ENCODE peak calls at places on chromosomes 11 and 22, in nine cellular contexts. One of them, this sample, is unnamed.

GRCh38 chr11:107018274-107018901 is at the start of gene GUCY1A2:
- DNase-seq in GM19239: peak; percentile 6
- DNase-seq in iris pigment epithelial cell: no peak
- DNase-seq in astrocyte of the spinal cord: peak; percentile 31
- DNase-seq in hepatocyte: peak; percentile 57
- DNase-seq in brain microvascular endothelial cell: no peak
- DNase-seq in amygdala: no peak
- DNase-seq in GM03348: peak; percentile 11
- DNase-seq in Right ventricle myocardium superior: peak; percentile 45
- DNase-seq in this sample: no peak

GRCh38 chr11:102534261-102534872 is 3.8 kb upstream of the MMP7 start:
- DNase-seq in iris pigment epithelial cell: no peak
- DNase-seq in amygdala: no peak
- DNase-seq in astrocyte of the spinal cord: no peak
- DNase-seq in GM03348: peak; percentile 8
- DNase-seq in brain microvascular endothelial cell: no peak
- DNase-seq in Right ventricle myocardium superior: no peak
- DNase-seq in GM19239: no peak
- DNase-seq in hepatocyte: no peak
- DNase-seq in this sample: no peak

GRCh38 chr11:101555366-101555765 is 28.4 kb downstream of the TRPC6 start:
- DNase-seq in iris pigment epithelial cell: peak; percentile 45
- DNase-seq in brain microvascular endothelial cell: peak; percentile 76
- DNase-seq in GM03348: no peak
- DNase-seq in astrocyte of the spinal cord: peak; percentile 53
- DNase-seq in Right ventricle myocardium superior: no peak
- DNase-seq in amygdala: no peak
- DNase-seq in GM19239: no peak
- DNase-seq in hepatocyte: no peak
- DNase-seq in this sample: no peak

GRCh38 chr11:3639841-3640240 is 2.0 kb downstream of the ART5 start:
- DNase-seq in hepatocyte: no peak
- DNase-seq in GM19239: no peak
- DNase-seq in astrocyte of the spinal cord: no peak
- DNase-seq in amygdala: no peak
- DNase-seq in GM03348: no peak
- DNase-seq in brain microvascular endothelial cell: no peak
- DNase-seq in iris pigment epithelial cell: no peak
- DNase-seq in Right ventricle myocardium superior: no peak
- DNase-seq in this sample: no peak

GRCh38 chr22:40056163-40056958 is 61.6 kb downstream of the FAM83F start:
- DNase-seq in Right ventricle myocardium superior: no peak
- DNase-seq in brain microvascular endothelial cell: no peak
- DNase-seq in GM19239: no peak
- DNase-seq in astrocyte of the spinal cord: no peak
- DNase-seq in amygdala: no peak
- DNase-seq in iris pigment epithelial cell: no peak
- DNase-seq in GM03348: no peak
- DNase-seq in hepatocyte: no peak
- DNase-seq in this sample: no peak

GRCh38 chr11:67027943-67028542 is 5.1 kb downstream of the SYT12 start:
- DNase-seq in iris pigment epithelial cell: no peak
- DNase-seq in Right ventricle myocardium superior: no peak
- DNase-seq in astrocyte of the spinal cord: no peak
- DNase-seq in hepatocyte: no peak
- DNase-seq in brain microvascular endothelial cell: no peak
- DNase-seq in GM03348: no peak
- DNase-seq in GM19239: no peak
- DNase-seq in amygdala: no peak
- DNase-seq in this sample: no peak

GRCh38 chr11:29448246-29448877 is 568.5 kb downstream of the KCNA4 start:
- DNase-seq in astrocyte of the spinal cord: peak; percentile 58
- DNase-seq in iris pigment epithelial cell: peak; percentile 41
- DNase-seq in GM19239: no peak
- DNase-seq in GM03348: peak; percentile 55
- DNase-seq in brain microvascular endothelial cell: peak; percentile 47
- DNase-seq in Right ventricle myocardium superior: no peak
- DNase-seq in amygdala: no peak
- DNase-seq in hepatocyte: peak; percentile 47
- DNase-seq in this sample: peak; percentile 71

GRCh38 chr22:49181942-49182341 is 645.7 kb downstream of the BRD1 start:
- DNase-seq in Right ventricle myocardium superior: no peak
- DNase-seq in hepatocyte: no peak
- DNase-seq in iris pigment epithelial cell: no peak
- DNase-seq in GM03348: no peak
- DNase-seq in GM19239: no peak
- DNase-seq in astrocyte of the spinal cord: no peak
- DNase-seq in amygdala: no peak
- DNase-seq in brain microvascular endothelial cell: no peak
- DNase-seq in this sample: no peak

GRCh38 chr11:123072279-123072678 is 10.3 kb upstream of the HSPA8 start:
- DNase-seq in Right ventricle myocardium superior: no peak
- DNase-seq in GM03348: no peak
- DNase-seq in GM19239: no peak
- DNase-seq in iris pigment epithelial cell: no peak
- DNase-seq in astrocyte of the spinal cord: no peak
- DNase-seq in amygdala: no peak
- DNase-seq in brain microvascular endothelial cell: no peak
- DNase-seq in hepatocyte: no peak
- DNase-seq in this sample: no peak

GRCh38 chr22:32564170-32565001 is 89.8 kb downstream of the FBXO7 start:
- DNase-seq in GM03348: peak; percentile 75
- DNase-seq in astrocyte of the spinal cord: peak; percentile 61
- DNase-seq in iris pigment epithelial cell: no peak
- DNase-seq in brain microvascular endothelial cell: peak; percentile 61
- DNase-seq in GM19239: no peak
- DNase-seq in Right ventricle myocardium superior: no peak
- DNase-seq in hepatocyte: no peak
- DNase-seq in amygdala: no peak
- DNase-seq in this sample: peak; percentile 88

GRCh38 chr22:20109411-20110358 is 6.2 kb upstream of the RANBP1 start:
- DNase-seq in astrocyte of the spinal cord: no peak
- DNase-seq in iris pigment epithelial cell: no peak
- DNase-seq in GM19239: no peak
- DNase-seq in GM03348: no peak
- DNase-seq in hepatocyte: no peak
- DNase-seq in Right ventricle myocardium superior: peak; percentile 30
- DNase-seq in brain microvascular endothelial cell: no peak
- DNase-seq in amygdala: no peak
- DNase-seq in this sample: no peak

GRCh38 chr22:37410174-37411055 is 16.9 kb downstream of the ELFN2 start:
- DNase-seq in GM03348: no peak
- DNase-seq in hepatocyte: no peak
- DNase-seq in iris pigment epithelial cell: no peak
- DNase-seq in GM19239: no peak
- DNase-seq in brain microvascular endothelial cell: no peak
- DNase-seq in amygdala: no peak
- DNase-seq in Right ventricle myocardium superior: peak; percentile 56
- DNase-seq in astrocyte of the spinal cord: no peak
- DNase-seq in this sample: no peak

GRCh38 chr22:39534591-39535301 is 2.2 kb upstream of the RPS19BP1 start:
- DNase-seq in GM19239: peak; percentile 82
- DNase-seq in Right ventricle myocardium superior: peak; percentile 92
- DNase-seq in iris pigment epithelial cell: peak; percentile 51
- DNase-seq in amygdala: peak; percentile 42
- DNase-seq in astrocyte of the spinal cord: peak; percentile 64
- DNase-seq in brain microvascular endothelial cell: peak; percentile 54
- DNase-seq in GM03348: peak; percentile 91
- DNase-seq in hepatocyte: peak; percentile 90
- DNase-seq in this sample: peak; percentile 82

GRCh38 chr11:126431401-126432064 is 76.0 kb downstream of the ST3GAL4 start:
- DNase-seq in amygdala: no peak
- DNase-seq in hepatocyte: peak; percentile 51
- DNase-seq in iris pigment epithelial cell: peak; percentile 62
- DNase-seq in Right ventricle myocardium superior: peak; percentile 82
- DNase-seq in GM03348: peak; percentile 96
- DNase-seq in GM19239: no peak
- DNase-seq in brain microvascular endothelial cell: peak; percentile 71
- DNase-seq in astrocyte of the spinal cord: peak; percentile 74
- DNase-seq in this sample: peak; percentile 96